ENCODE peak calls at places on chromosomes 16 and 17, in four cellular contexts. X, Q, T and J are unnamed samples.
A peak's percentile ranks its signal among the peaks of the same experiment; 100 is the strongest.

GRCh38 chr16:12538667-12539081 is 265.0 kb downstream of the CPPED1 start:
- DNase-seq in X (no peak), Q (no peak), T (no peak), J (no peak)

GRCh38 chr16:3004781-3005284 is 7.9 kb upstream of the CLDN9 start:
- DNase-seq in X (no peak), Q (peak; percentile 79), T (no peak), J (no peak)

GRCh38 chr17:69743091-69743490 is 328.6 kb downstream of the MAP2K6 start:
- DNase-seq in X (no peak), Q (no peak), T (no peak), J (no peak)

GRCh38 chr16:89952049-89952448 is 3.5 kb downstream of the DEF8 start:
- DNase-seq in X (no peak), Q (no peak), T (no peak), J (no peak)

GRCh38 chr17:32388613-32389459 is 38.9 kb downstream of the ZNF207 start:
- DNase-seq in X (no peak), Q (no peak), T (no peak), J (no peak)

GRCh38 chr16:81940781-81941560 is 70.3 kb downstream of the SDR42E1 start:
- DNase-seq in X (no peak), Q (no peak), T (no peak), J (no peak)

GRCh38 chr17:22512057-22512456 is 819.7 kb downstream of the KCNJ18 start:
- DNase-seq in X (no peak), Q (no peak), T (no peak), J (no peak)

GRCh38 chr16:74936902-74937560 is 47.9 kb downstream of the WDR59 start:
- DNase-seq in X (no peak), Q (no peak), T (no peak), J (no peak)

GRCh38 chr16:72962347-72962746 is 85.6 kb downstream of the ZFHX3 start:
- DNase-seq in X (no peak), Q (no peak), T (no peak), J (no peak)

GRCh38 chr17:73826181-73826871 is 182.1 kb upstream of the SDK2 start:
- DNase-seq in X (no peak), Q (no peak), T (no peak), J (no peak)

GRCh38 chr17:40582328-40582901 is 17.1 kb upstream of the CCR7 start:
- DNase-seq in X (no peak), Q (peak; percentile 40), T (peak; percentile 57), J (peak; percentile 37)

GRCh38 chr16:7744546-7745294 is 412.1 kb downstream of the RBFOX1 start:
- DNase-seq in X (no peak), Q (no peak), T (no peak), J (no peak)

GRCh38 chr17:78411241-78411855 is 32.9 kb downstream of the PGS1 start:
- DNase-seq in X (no peak), Q (no peak), T (no peak), J (no peak)

GRCh38 chr17:31609331-31609730 is 217.9 kb downstream of the RAB11FIP4 start:
- DNase-seq in X (no peak), Q (no peak), T (no peak), J (no peak)

GRCh38 chr17:72208832-72209231 is 88.0 kb downstream of the SOX9 start:
- DNase-seq in X (no peak), Q (no peak), T (no peak), J (no peak)

GRCh38 chr17:75707096-75707720 is 14.1 kb upstream of the ITGB4 start:
- DNase-seq in X (no peak), Q (no peak), T (peak; percentile 55), J (no peak)

GRCh38 chr17:44794699-44795413 is 35.2 kb downstream of the GJC1 start:
- DNase-seq in X (no peak), Q (no peak), T (no peak), J (no peak)

GRCh38 chr17:65100316-65101140 is 36.6 kb upstream of the RGS9 start:
- DNase-seq in X (peak; percentile 94), Q (peak; percentile 86), T (peak; percentile 89), J (peak; percentile 93)

GRCh38 chr17:60717814-60718213 is 40.2 kb downstream of the BCAS3 start:
- DNase-seq in X (no peak), Q (no peak), T (no peak), J (no peak)

GRCh38 chr17:49967205-49967604 is 1.8 kb upstream of the DLX4 start:
- DNase-seq in X (no peak), Q (no peak), T (no peak), J (no peak)

GRCh38 chr16:57601801-57602478 is 26.5 kb upstream of the ADGRG1 start:
- DNase-seq in X (peak; percentile 48), Q (no peak), T (peak; percentile 15), J (no peak)

GRCh38 chr16:57594531-57595031 is 33.8 kb upstream of the ADGRG1 start:
- DNase-seq in X (peak; percentile 41), Q (no peak), T (peak; percentile 2), J (no peak)

GRCh38 chr16:57600952-57601580 is 27.4 kb upstream of the ADGRG1 start:
- DNase-seq in X (peak; percentile 9), Q (no peak), T (no peak), J (no peak)

GRCh38 chr16:57600048-57600835 is 28.2 kb upstream of the ADGRG1 start:
- DNase-seq in X (peak; percentile 74), Q (peak; percentile 87), T (peak; percentile 49), J (peak; percentile 64)

GRCh38 chr16:57598437-57598836 is 30.0 kb upstream of the ADGRG1 start:
- DNase-seq in X (no peak), Q (no peak), T (no peak), J (no peak)
- H3K4me1 ChIP-seq in X (peaks cover 5% of the 10 kb centered on the region), Q (peaks cover 26% of the 10 kb centered on the region), T (peaks cover 3% of the 10 kb centered on the region), J (peaks cover 4% of the 10 kb centered on the region)

GRCh38 chr17:79842656-79843474 is 3.6 kb upstream of the CBX4 start:
- DNase-seq in X (no peak), Q (peak; percentile 20), T (peak; percentile 22), J (peak; percentile 88)

GRCh38 chr17:79844869-79845600 is 5.8 kb upstream of the CBX4 start:
- DNase-seq in X (no peak), Q (peak; percentile 53), T (peak; percentile 63), J (peak; percentile 90)

GRCh38 chr17:79843475-79843916 is 4.3 kb upstream of the CBX4 start:
- DNase-seq in X (no peak), Q (peak; percentile 20), T (peak; percentile 37), J (peak; percentile 90)

GRCh38 chr17:79845601-79845949 is 6.3 kb upstream of the CBX4 start:
- DNase-seq in X (no peak), Q (no peak), T (no peak), J (no peak)

DNA sequence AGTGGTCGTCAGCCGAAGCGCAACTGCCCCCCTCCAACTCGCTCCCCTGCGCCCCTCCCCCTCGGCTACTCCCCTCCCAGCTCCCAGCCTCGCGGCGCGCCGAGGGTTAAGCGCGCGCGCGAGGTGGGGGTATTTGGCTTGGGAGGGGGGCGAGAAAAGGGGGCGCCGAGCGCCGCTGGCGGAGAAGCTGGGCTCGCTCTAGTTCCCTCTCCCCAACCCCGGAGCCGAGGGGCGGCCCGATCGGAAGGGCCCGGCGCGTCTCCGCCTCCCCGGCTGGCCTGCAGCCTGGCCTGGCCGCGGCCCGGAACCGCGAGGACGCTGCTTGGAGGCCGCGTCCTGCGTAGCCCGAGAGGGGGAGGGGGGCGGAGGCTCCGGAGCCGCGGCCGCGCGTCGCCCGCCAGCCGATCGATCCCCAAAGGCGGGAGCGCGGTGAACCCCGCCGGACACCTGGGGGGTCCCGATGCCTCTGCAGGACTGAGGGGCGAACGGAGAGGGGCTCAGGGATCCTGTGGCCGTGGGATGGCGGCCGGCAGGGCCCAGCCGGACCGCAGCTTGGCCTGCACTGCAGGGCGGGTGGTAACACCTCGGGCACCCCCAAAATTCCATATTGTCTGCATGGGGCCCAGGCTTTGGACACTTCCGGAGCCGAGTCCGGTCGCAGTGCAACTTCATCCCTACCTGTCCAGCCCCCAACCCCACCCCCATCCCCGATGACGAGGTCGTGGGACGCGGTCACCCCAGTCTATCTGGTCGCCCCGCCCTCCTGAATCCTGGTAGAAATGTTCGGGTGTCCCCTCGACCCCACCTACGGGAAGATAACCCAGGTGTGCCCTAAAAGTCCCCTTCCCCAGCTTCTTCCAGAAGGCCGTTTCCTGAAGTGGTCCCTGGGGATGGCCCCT is 4.9 kb upstream of the CBX4 start:
- DNase-seq in X (no peak), Q (peak; percentile 77), T (peak; percentile 82), J (peak; percentile 94)
- TF ChIP-seq POLR2A in X (peak; percentile 14), Q (peak; percentile 50), T (no peak), J (no peak)

GRCh38 chr16:70572926-70573270 is 49.3 kb downstream of the SF3B3 start:
- DNase-seq in X (no peak), Q (no peak), T (no peak), J (no peak)

GRCh38 chr16:70570967-70571570 is 47.5 kb downstream of the SF3B3 start:
- DNase-seq in X (no peak), Q (no peak), T (no peak), J (no peak)

GRCh38 chr16:70572050-70572925 is 48.7 kb downstream of the SF3B3 start:
- DNase-seq in X (no peak), Q (no peak), T (no peak), J (no peak)

GRCh38 chr16:70569752-70570151 is 46.1 kb downstream of the SF3B3 start:
- DNase-seq in X (no peak), Q (no peak), T (no peak), J (no peak)

DNA sequence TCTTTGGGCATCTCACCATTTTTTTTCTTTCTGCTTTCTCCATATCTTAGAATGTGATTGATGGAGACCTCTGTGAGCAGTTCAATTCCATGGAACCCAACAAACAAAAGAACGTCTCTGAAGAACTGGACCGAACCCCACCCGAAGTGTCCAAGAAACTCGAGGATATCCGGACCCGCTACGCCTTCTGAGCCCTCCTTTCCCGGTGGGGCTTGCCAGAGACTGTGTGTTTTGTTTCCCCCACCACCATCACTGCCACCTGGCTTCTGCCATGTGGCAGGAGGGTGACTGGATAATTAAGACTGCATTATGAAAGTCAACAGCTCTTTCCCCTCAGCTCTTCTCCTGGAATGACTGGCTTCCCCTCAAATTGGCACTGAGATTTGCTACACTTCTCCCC is 48.0 kb downstream of the SF3B3 start:
- DNase-seq in X (no peak), Q (no peak), T (no peak), J (no peak)
- H3K27ac ChIP-seq in X (no peak overlapping the region), Q (no peak overlapping the region), T (no peak overlapping the region), J (peak overlapping the region; percentile 54)

GRCh38 chr17:59369026-59369724 is 37.7 kb downstream of the YPEL2 start:
- DNase-seq in X (no peak), Q (no peak), T (no peak), J (no peak)

GRCh38 chr17:59368218-59368857 is 36.9 kb downstream of the YPEL2 start:
- DNase-seq in X (no peak), Q (no peak), T (no peak), J (no peak)

GRCh38 chr17:59371426-59372099 is 40.1 kb downstream of the YPEL2 start:
- DNase-seq in X (peak; percentile 87), Q (peak; percentile 53), T (no peak), J (no peak)

GRCh38 chr17:59372138-59372751 is 40.8 kb downstream of the YPEL2 start:
- DNase-seq in X (no peak), Q (peak; percentile 50), T (peak; percentile 58), J (peak; percentile 63)

DNA sequence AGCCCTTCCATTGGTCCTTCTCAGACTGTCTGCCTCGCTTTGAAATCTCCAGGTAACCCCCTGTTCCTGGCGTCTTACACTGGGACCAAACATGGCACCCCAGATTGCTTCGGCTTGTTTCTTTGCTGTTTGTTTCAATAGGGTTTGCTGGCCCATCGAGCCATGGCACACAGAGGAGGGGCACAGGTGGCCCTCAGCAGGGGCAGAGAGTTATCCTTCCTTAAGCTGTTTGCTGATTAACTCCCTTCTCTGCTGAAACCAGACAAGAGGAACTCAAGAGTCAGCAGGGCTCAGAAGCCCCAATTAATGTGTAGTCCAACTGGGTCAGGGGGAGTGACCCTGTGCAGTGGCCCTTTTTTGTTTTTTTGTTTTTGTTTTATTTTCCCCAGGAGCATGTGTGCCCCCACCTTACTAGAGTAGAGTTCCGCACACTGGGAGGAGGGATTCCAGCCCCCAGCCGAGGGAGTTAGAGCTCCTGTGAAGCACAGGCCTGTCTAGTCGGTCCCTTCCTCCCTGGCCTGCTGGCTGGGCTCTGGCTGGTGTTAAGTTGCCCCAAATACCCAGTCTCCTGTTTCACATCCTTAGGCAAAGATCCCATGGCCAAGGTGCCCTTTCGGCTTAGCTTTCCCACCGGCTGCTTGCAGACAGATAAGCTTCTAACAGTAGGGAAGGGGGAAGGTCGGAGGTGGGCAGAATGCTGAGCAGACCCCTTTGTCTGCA is 39.3 kb downstream of the YPEL2 start:
- DNase-seq in X (no peak), Q (peak; percentile 48), T (no peak), J (no peak)
- H3K4me1 ChIP-seq in X (peaks cover 98% of the 10 kb centered on the region), Q (peaks cover 82% of the 10 kb centered on the region), T (peaks cover 84% of the 10 kb centered on the region), J (peaks cover 100% of the 10 kb centered on the region)